ENCODE peak calls at places on chromosomes 1 and 21, in five cellular contexts. B, X, F, L and N are unnamed samples.

GRCh38 chr1:28056129-28056925 is 32.1 kb downstream of the EYA3 start:
- DNase-seq in B (no peak), X (no peak), F (no peak), L (no peak), N (no peak)

GRCh38 chr1:55926906-55927471 is 652.4 kb downstream of the PLPP3 start:
- DNase-seq in B (no peak), X (no peak), F (no peak), L (no peak), N (no peak)

GRCh38 chr1:248611883-248612282 is 14.4 kb upstream of the OR2T10 start:
- DNase-seq in B (no peak), X (no peak), F (no peak), L (no peak), N (no peak)

GRCh38 chr1:106022312-106022902 is 1034.1 kb upstream of the PRMT6 start:
- DNase-seq in B (no peak), X (no peak), F (no peak), L (no peak), N (no peak)

GRCh38 chr1:204828352-204828850 is 42.3 kb upstream of the NFASC start:
- DNase-seq in B (peak), X (peak), F (peak), L (peak), N (peak)

GRCh38 chr1:92961131-92961895 is at the start of gene DIPK1A:
- DNase-seq in B (peak), X (peak), F (peak), L (peak), N (peak)

GRCh38 chr1:205541161-205541886 is 36.9 kb downstream of the CDK18 start:
- DNase-seq in B (peak), X (no peak), F (no peak), L (no peak), N (peak)

GRCh38 chr1:29527314-29528004 is 291.1 kb downstream of the PTPRU start:
- DNase-seq in B (peak), X (no peak), F (no peak), L (no peak), N (no peak)

GRCh38 chr1:97745912-97746311 is 174.9 kb downstream of the DPYD start:
- DNase-seq in B (no peak), X (no peak), F (no peak), L (no peak), N (no peak)

GRCh38 chr1:118960567-118961136 is 27.5 kb downstream of the TBX15 start:
- DNase-seq in B (peak), X (peak), F (no peak), L (peak), N (peak)

GRCh38 chr1:116755036-116755435 is 806 bp downstream of the CD2 start:
- DNase-seq in B (no peak), X (no peak), F (no peak), L (no peak), N (no peak)

GRCh38 chr1:116334868-116335649 is 38.0 kb upstream of the ATP1A1 start:
- DNase-seq in B (no peak), X (no peak), F (no peak), L (no peak), N (no peak)

GRCh38 chr1:226632922-226633351 is 84.4 kb downstream of the STUM start:
- DNase-seq in B (peak), X (no peak), F (no peak), L (no peak), N (no peak)

GRCh38 chr1:187509091-187509490 is 680.3 kb downstream of the PLA2G4A start:
- DNase-seq in B (no peak), X (no peak), F (no peak), L (no peak), N (no peak)

GRCh38 chr1:56509713-56510641 is 69.4 kb downstream of the PLPP3 start:
- DNase-seq in B (no peak), X (no peak), F (no peak), L (peak), N (no peak)

GRCh38 chr1:74247881-74248528 is 12.8 kb downstream of the TNNI3K start:
- DNase-seq in B (no peak), X (no peak), F (no peak), L (no peak), N (no peak)

GRCh38 chr1:53066941-53067738 is 5.1 kb downstream of the PODN start:
- DNase-seq in B (no peak), X (peak), F (no peak), L (no peak), N (no peak)

GRCh38 chr1:223363856-223364684 is at the start of gene SUSD4:
- DNase-seq in B (peak), X (peak), F (peak), L (peak), N (peak)

GRCh38 chr1:25642710-25643109 is 26.1 kb downstream of the MAN1C1 start:
- DNase-seq in B (no peak), X (no peak), F (no peak), L (no peak), N (peak)

GRCh38 chr1:187987236-187987776 is 1158.6 kb downstream of the PLA2G4A start:
- DNase-seq in B (no peak), X (no peak), F (no peak), L (no peak), N (no peak)

GRCh38 chr1:63877816-63878215 is 104.0 kb downstream of the ROR1 start:
- DNase-seq in B (no peak), X (no peak), F (no peak), L (no peak), N (no peak)

GRCh38 chr21:39663742-39664492 is 51.2 kb downstream of the B3GALT5 start:
- DNase-seq in B (no peak), X (no peak), F (no peak), L (no peak), N (no peak)

GRCh38 chr21:37348664-37349063 is 17.9 kb upstream of the DYRK1A start:
- DNase-seq in B (no peak), X (no peak), F (no peak), L (no peak), N (no peak)

GRCh38 chr1:112511897-112512296 is 3.1 kb downstream of the WNT2B start:
- DNase-seq in B (no peak), X (no peak), F (no peak), L (no peak), N (no peak)

GRCh38 chr1:154485106-154485505 is 16.9 kb upstream of the TDRD10 start:
- DNase-seq in B (no peak), X (peak), F (no peak), L (no peak), N (no peak)

GRCh38 chr21:36949171-36950141 is 17.0 kb downstream of the HLCS start:
- DNase-seq in B (no peak), X (no peak), F (no peak), L (no peak), N (no peak)

GRCh38 chr1:111221633-111222286 is 5.8 kb upstream of the CHI3L2 start:
- DNase-seq in B (no peak), X (peak), F (no peak), L (no peak), N (peak)

GRCh38 chr1:87450615-87451209 is 122.0 kb downstream of the LMO4 start:
- DNase-seq in B (peak), X (peak), F (no peak), L (no peak), N (peak)

GRCh38 chr21:43345746-43346409 is 81.1 kb downstream of the SIK1 start:
- DNase-seq in B (no peak), X (no peak), F (no peak), L (no peak), N (no peak)

GRCh38 chr1:181011301-181012202 is 11.1 kb downstream of the STX6 start:
- DNase-seq in B (no peak), X (no peak), F (no peak), L (no peak), N (no peak)

GRCh38 chr1:226306425-226306824 is 2.5 kb downstream of the LIN9 start:
- DNase-seq in B (no peak), X (no peak), F (no peak), L (no peak), N (no peak)